ENCODE peak calls at places on chromosomes 2 and 18, in eight cellular contexts. C, I, X, W, U, E, K and L are unnamed samples.

GRCh38 chr2:75199428-75200011 is at the start of gene TACR1:
- DNase-seq in K (peak), X (peak), W (peak), C (peak), U (peak), E (peak), I (peak), L (peak)

GRCh38 chr2:43707255-43707654 is 31.0 kb upstream of the C1GALT1C1L start:
- DNase-seq in U (no peak), I (no peak), W (peak), K (no peak), X (no peak), E (peak), C (no peak), L (no peak)

GRCh38 chr18:78799382-78800089 is 180.1 kb upstream of the SALL3 start:
- DNase-seq in I (no peak), U (no peak), C (no peak), K (no peak), E (no peak), X (no peak), W (no peak), L (no peak)

GRCh38 chr2:84856785-84857184 is 24.1 kb downstream of the TRABD2A start:
- DNase-seq in X (peak), U (no peak), I (no peak), C (no peak), E (no peak), W (no peak), K (no peak), L (no peak)

GRCh38 chr2:159908623-159909022 is 110.6 kb upstream of the CD302 start:
- DNase-seq in U (no peak), X (no peak), C (no peak), W (no peak), E (no peak), I (no peak), K (no peak), L (no peak)

GRCh38 chr2:239008004-239008403 is 160.1 kb downstream of the TWIST2 start:
- DNase-seq in C (no peak), W (no peak), E (no peak), U (no peak), X (no peak), I (no peak), K (no peak), L (no peak)

GRCh38 chr2:45288532-45288931 is 279.3 kb upstream of the SIX2 start:
- DNase-seq in I (no peak), C (no peak), W (no peak), K (no peak), U (no peak), E (no peak), X (peak), L (no peak)

GRCh38 chr2:62966995-62967394 is 83.6 kb upstream of the OTX1 start:
- DNase-seq in W (no peak), I (no peak), K (no peak), E (no peak), X (no peak), C (no peak), U (no peak), L (no peak)

GRCh38 chr2:90645-91312 is 44.5 kb upstream of the FAM110C start:
- DNase-seq in K (no peak), X (no peak), C (no peak), U (no peak), I (no peak), W (no peak), E (no peak), L (no peak)

GRCh38 chr2:63060079-63060482 is 9.5 kb downstream of the OTX1 start:
- DNase-seq in E (peak), K (no peak), I (no peak), C (no peak), W (no peak), X (no peak), U (no peak), L (no peak)

GRCh38 chr2:237980751-237981150 is 13.9 kb downstream of the UBE2F start:
- DNase-seq in E (no peak), W (no peak), X (no peak), K (no peak), C (no peak), U (no peak), I (no peak), L (no peak)

GRCh38 chr2:158932246-158932645 is 36.2 kb upstream of the TANC1 start:
- DNase-seq in K (no peak), I (no peak), U (no peak), C (no peak), W (no peak), X (no peak), E (no peak), L (no peak)

GRCh38 chr2:126913881-126914495 is 15.3 kb downstream of the TEX51 start:
- DNase-seq in U (no peak), C (no peak), I (no peak), W (no peak), E (no peak), K (no peak), X (no peak), L (no peak)

GRCh38 chr2:217538719-217539118 is 464.1 kb downstream of the TNS1 start:
- DNase-seq in E (no peak), I (no peak), X (no peak), W (no peak), C (no peak), K (no peak), U (no peak), L (no peak)

GRCh38 chr2:180191352-180192124 is 184.4 kb upstream of the CWC22 start:
- DNase-seq in W (no peak), E (no peak), K (no peak), I (no peak), U (no peak), C (no peak), X (no peak), L (no peak)

GRCh38 chr2:151051584-151052220 is 210.0 kb downstream of the RBM43 start:
- DNase-seq in E (peak), K (no peak), I (peak), C (peak), U (no peak), W (peak), X (peak), L (no peak)
- TF ChIP-seq CTCF in E (peak), K (peak), I (peak), C (peak), U (peak), W (peak), X (peak), L (no peak)

DNA sequence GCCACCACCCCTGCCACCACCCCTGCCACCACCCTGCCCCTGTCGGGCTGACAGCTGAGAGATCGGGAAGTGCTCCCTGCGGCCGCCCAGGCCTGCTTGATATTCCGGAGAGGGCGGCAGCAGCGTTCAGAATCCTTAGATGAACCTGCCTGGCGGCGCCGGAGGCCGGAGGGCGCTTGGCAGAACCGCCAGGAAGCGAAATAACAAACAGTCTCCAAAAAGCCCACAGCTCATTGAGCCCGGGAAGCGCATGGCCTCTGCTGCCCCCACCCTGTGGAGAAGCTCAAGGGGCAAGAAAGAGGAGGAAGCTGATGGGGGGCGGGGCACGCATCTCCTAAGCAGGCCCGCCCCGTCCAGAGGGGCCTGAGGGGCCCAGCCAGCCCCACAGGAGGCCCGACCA is 92.2 kb upstream of the MBOAT2 start:
- DNase-seq in K (no peak), X (no peak), E (no peak), I (peak), W (peak), C (no peak), U (peak), L (no peak)
- TF ChIP-seq CTCF in K (no peak), X (no peak), E (no peak), I (no peak), W (peak), C (no peak), U (peak), L (no peak)

GRCh38 chr18:11165952-11166351 is 16.6 kb upstream of the PIEZO2 start:
- DNase-seq in C (no peak), I (no peak), U (no peak), E (no peak), X (no peak), K (no peak), W (no peak), L (no peak)

GRCh38 chr18:11162889-11163288 is 13.5 kb upstream of the PIEZO2 start:
- DNase-seq in I (no peak), U (no peak), W (no peak), C (no peak), K (no peak), X (no peak), E (no peak), L (no peak)

GRCh38 chr18:11160303-11160702 is 10.9 kb upstream of the PIEZO2 start:
- DNase-seq in E (no peak), K (no peak), U (no peak), C (no peak), X (no peak), W (no peak), I (no peak), L (no peak)

GRCh38 chr18:11165138-11165537 is 15.8 kb upstream of the PIEZO2 start:
- DNase-seq in I (no peak), E (no peak), K (no peak), X (no peak), W (no peak), U (no peak), C (no peak), L (no peak)

DNA sequence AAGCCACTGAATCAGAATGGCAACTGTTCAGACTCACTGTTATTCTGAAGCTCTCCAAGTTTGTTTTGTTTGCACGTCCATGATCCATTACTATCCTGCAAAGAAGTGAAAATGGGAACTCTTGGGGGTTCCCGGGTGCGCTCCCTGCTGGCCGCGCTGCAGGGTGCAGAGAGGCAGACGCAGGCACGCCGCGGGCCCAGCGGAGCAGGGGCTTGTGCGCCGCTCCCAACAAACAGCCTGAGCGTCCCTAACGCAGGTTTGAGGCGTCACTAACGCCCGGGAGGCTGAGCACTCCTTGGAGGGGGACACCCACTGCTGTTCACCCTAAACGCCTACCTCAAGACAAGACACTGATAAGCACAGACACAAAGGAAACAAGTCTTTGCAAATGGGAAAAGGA is 14.3 kb upstream of the PIEZO2 start:
- DNase-seq in C (peak), W (no peak), I (peak), X (peak), U (peak), K (no peak), E (no peak), L (no peak)
- TF ChIP-seq CTCF in C (peak), W (peak), I (peak), X (peak), U (peak), K (peak), E (no peak), L (no peak)

DNA sequence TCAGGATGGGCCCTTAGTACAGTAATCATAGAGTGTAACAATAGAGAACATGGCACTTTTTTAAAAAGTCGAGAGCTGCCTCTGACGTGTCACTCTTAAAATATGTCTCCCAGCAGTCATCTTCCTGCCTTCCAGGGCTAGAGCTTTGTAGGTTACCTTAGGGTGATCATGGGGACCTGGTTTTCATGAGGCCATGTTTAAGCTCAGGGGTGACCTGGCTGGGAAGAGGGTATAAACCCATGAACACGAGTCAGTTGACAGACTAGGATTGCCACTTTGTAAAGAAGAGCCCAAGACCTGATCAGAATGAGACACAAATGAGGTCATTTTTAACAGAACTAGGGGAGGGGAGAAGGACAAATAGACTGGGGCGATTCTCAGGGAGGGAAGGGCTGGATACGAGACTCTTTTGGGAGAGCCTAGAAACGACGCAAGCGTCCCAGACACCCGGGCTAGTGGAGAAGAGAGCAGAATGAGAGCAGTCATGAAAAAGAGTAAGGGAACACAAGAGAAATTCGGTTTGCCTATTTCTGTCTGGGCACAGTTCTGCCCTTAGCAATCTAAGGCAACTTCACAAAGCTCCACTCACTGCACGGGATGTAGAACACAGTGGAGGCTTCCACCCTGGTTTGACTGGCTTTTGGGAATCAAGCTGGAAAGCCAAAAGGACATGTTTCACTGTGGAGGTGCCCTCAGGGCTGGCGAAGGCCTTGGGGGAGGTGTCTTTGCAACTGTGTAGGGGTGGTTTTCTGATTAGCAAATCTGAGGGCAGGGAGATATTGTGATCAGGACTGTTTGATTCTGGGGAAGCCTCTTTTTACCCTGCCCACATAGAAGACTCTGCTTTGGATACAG is 1.8 kb upstream of the RAB31 start:
- DNase-seq in E (no peak), U (no peak), X (no peak), C (no peak), K (no peak), I (no peak), W (no peak), L (no peak)
- TF ChIP-seq CTCF in E (no peak), U (no peak), X (no peak), C (no peak), K (no peak), I (no peak), W (no peak), L (no peak)

GRCh38 chr2:48199076-48199475 is 292.8 kb upstream of the FBXO11 start:
- DNase-seq in I (no peak), X (no peak), C (no peak), W (no peak), U (no peak), E (no peak), K (no peak), L (no peak)

GRCh38 chr2:48197618-48198017 is 291.3 kb upstream of the FBXO11 start:
- DNase-seq in C (no peak), W (no peak), X (no peak), E (no peak), I (no peak), U (no peak), K (no peak), L (no peak)

GRCh38 chr2:48194641-48195040 is 288.3 kb upstream of the FBXO11 start:
- DNase-seq in K (no peak), E (no peak), W (no peak), X (no peak), I (no peak), C (no peak), U (no peak), L (no peak)

GRCh38 chr2:48198285-48198821 is 292.1 kb upstream of the FBXO11 start:
- DNase-seq in C (no peak), I (no peak), W (no peak), K (no peak), U (no peak), X (no peak), E (no peak), L (no peak)

GRCh38 chr2:48195168-48195567 is 288.9 kb upstream of the FBXO11 start:
- DNase-seq in W (no peak), I (no peak), U (no peak), X (no peak), K (no peak), C (no peak), E (no peak), L (no peak)
- TF ChIP-seq CTCF in W (no peak), I (no peak), U (no peak), X (no peak), K (no peak), C (no peak), E (no peak), L (no peak)

DNA sequence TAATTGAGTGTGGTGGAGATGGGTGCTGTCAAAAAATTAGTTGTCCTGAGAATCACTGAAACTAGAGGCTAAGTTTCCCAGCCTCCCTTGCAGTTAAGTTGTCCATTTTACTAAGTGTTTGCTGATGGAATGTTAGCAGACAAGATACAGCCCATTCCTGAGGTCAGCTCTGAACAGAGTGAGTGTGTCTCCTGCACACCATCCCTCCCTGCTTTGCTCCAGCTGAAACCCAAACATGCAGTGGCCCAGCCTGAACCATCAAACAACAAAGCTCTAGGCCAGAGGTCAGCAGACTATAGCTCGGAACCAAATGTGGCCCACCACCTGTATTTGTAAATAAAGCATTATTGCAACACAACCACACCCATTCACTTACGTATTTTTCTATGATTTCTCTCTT is 28.0 kb upstream of the TMEM177 start:
- DNase-seq in I (no peak), W (no peak), X (no peak), K (no peak), E (no peak), C (no peak), U (no peak), L (no peak)
- TF ChIP-seq CTCF in I (no peak), W (no peak), X (no peak), K (no peak), E (no peak), C (no peak), U (no peak), L (no peak)